ENCODE peak calls at places on chromosomes 11 and 22, in eight cellular contexts. K is neuronal stem cell; Z is effector memory CD4-positive, alpha-beta T cell; I is NB4; J is A549; D is Jurkat, Clone E6-1; F is BJ; W is bronchial epithelial cell. E is an unnamed sample.

GRCh38 chr22:25021976-25022711 is 69.6 kb downstream of the KIAA1671 start:
- DNase-seq in K (no peak), Z (no peak), I (no peak), J (no peak), D (no peak), F (no peak), W (no peak), E (no peak)

GRCh38 chr11:1263036-1263435 is 40.2 kb downstream of the MUC5B start:
- DNase-seq in K (no peak), Z (no peak), I (no peak), J (no peak), D (no peak), F (no peak), W (peak; percentile 4), E (no peak)

GRCh38 chr22:45450931-45451651 is 37.6 kb downstream of the RIBC2 start:
- DNase-seq in K (no peak), Z (no peak), I (no peak), J (no peak), D (no peak), F (peak; percentile 99), W (no peak), E (no peak)

GRCh38 chr22:30806391-30806861 is 111.8 kb downstream of the OSBP2 start:
- DNase-seq in K (no peak), Z (no peak), I (peak; percentile 74), J (no peak), D (no peak), F (no peak), W (peak; percentile 85), E (peak; percentile 79)

GRCh38 chr11:17257200-17257599 is 19.3 kb upstream of the NUCB2 start:
- DNase-seq in K (no peak), Z (no peak), I (no peak), J (no peak), D (no peak), F (no peak), W (peak; percentile 70), E (peak; percentile 34)

GRCh38 chr11:68398870-68399865 is 61.4 kb upstream of the PPP6R3 start:
- DNase-seq in K (no peak), Z (no peak), I (no peak), J (no peak), D (no peak), F (peak; percentile 6), W (no peak), E (no peak)

GRCh38 chr11:64999478-64999877 is 2.7 kb upstream of the BATF2 start:
- DNase-seq in K (no peak), Z (no peak), I (no peak), J (no peak), D (no peak), F (no peak), W (no peak), E (no peak)

GRCh38 chr11:116876656-116877055 is 39.2 kb upstream of the APOA1 start:
- DNase-seq in K (no peak), Z (no peak), I (no peak), J (no peak), D (no peak), F (no peak), W (no peak), E (no peak)

GRCh38 chr22:50548046-50548912 is 2.6 kb downstream of the KLHDC7B start:
- DNase-seq in K (no peak), Z (no peak), I (peak; percentile 80), J (no peak), D (no peak), F (no peak), W (no peak), E (no peak)

GRCh38 chr11:73249304-73249703 is 22.8 kb upstream of the P2RY6 start:
- DNase-seq in K (no peak), Z (no peak), I (no peak), J (no peak), D (no peak), F (no peak), W (peak; percentile 35), E (peak; percentile 67)

GRCh38 chr22:39135092-39135896 is 17.2 kb downstream of the CBX7 start:
- DNase-seq in K (no peak), Z (no peak), I (peak; percentile 64), J (peak; percentile 68), D (no peak), F (no peak), W (no peak), E (peak; percentile 42)

GRCh38 chr11:130145975-130146776 is 13.4 kb upstream of the ST14 start:
- DNase-seq in K (no peak), Z (peak; percentile 14), I (no peak), J (peak; percentile 52), D (no peak), F (no peak), W (peak; percentile 94), E (peak; percentile 97)

GRCh38 chr11:32382339-32383049 is 52.8 kb downstream of the WT1 start:
- DNase-seq in K (no peak), Z (no peak), I (peak; percentile 51), J (no peak), D (no peak), F (no peak), W (peak; percentile 6), E (no peak)

GRCh38 chr11:111358038-111359001 is 20.8 kb downstream of the POU2AF1 start:
- DNase-seq in K (no peak), Z (no peak), I (no peak), J (no peak), D (no peak), F (no peak), W (no peak), E (no peak)

GRCh38 chr11:112172362-112172994 is 2.8 kb upstream of the BCO2 start:
- DNase-seq in K (no peak), Z (no peak), I (no peak), J (no peak), D (no peak), F (peak; percentile 62), W (peak; percentile 57), E (peak; percentile 23)

GRCh38 chr11:61162092-61162935 is 1.1 kb upstream of the VPS37C start:
- DNase-seq in K (no peak), Z (no peak), I (peak; percentile 58), J (peak; percentile 20), D (no peak), F (no peak), W (peak; percentile 70), E (peak; percentile 80)

GRCh38 chr22:17213976-17214375 is 5.3 kb downstream of the ADA2 start:
- DNase-seq in K (no peak), Z (no peak), I (peak; percentile 46), J (no peak), D (no peak), F (no peak), W (no peak), E (no peak)

GRCh38 chr11:80899381-80899780 is 1458.6 kb upstream of the TENM4 start:
- DNase-seq in K (no peak), Z (no peak), I (peak; percentile 5), J (no peak), D (no peak), F (no peak), W (peak; percentile 92), E (peak; percentile 84)

GRCh38 chr22:50720301-50720845 is 17.6 kb upstream of the ACR start:
- DNase-seq in K (no peak), Z (no peak), I (no peak), J (no peak), D (no peak), F (no peak), W (no peak), E (peak; percentile 43)

DNA sequence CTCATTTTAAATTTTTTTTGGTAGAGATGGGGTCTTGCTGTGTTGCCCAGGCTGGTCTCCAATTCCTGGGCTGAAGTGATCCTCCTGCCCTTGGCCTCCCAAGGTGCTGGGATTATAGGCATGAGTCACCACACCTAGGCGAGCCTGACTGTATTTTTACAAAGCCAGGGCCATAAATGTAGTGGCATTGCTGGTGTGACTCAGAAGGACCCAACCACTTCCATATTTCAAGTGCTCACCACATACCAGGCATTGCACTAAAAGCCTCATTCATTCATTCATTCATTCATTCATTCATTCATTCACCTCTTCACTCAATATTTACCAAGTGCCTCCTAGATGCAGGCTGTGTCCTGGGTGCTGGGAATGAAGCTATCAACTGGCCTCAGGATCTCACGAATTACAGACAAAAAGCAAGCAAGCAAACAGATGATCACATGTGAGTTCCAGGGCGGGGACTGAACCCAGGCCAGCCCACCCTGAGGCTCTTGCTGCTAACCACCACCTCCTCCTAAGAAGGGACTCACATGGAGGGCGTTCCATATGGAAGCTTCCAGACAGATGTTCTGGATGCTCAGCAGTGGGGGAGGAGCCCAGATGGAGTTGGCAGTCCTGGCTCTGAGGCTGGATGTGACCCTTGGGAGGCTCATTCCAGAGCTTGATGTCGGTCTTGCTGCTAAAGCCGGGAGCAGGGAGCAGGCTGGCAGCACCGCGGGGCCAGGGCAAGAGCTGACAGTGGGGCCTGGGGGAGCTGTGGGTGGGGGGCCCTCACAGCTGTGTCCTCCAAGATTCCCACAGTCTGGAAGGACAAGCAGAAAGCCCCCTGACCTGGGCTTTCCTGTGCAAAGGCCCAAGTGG is 158.8 kb downstream of the CTTN start:
- DNase-seq in K (no peak), Z (no peak), I (peak; percentile 75), J (no peak), D (no peak), F (no peak), W (peak; percentile 53), E (peak; percentile 21)
- H3K4me3 ChIP-seq in K (no peak overlapping the region), Z (no peak overlapping the region), I (no peak overlapping the region), J (no peak overlapping the region), D (no peak overlapping the region), F (no peak overlapping the region), W (no peak overlapping the region), E (no peak overlapping the region)

DNA sequence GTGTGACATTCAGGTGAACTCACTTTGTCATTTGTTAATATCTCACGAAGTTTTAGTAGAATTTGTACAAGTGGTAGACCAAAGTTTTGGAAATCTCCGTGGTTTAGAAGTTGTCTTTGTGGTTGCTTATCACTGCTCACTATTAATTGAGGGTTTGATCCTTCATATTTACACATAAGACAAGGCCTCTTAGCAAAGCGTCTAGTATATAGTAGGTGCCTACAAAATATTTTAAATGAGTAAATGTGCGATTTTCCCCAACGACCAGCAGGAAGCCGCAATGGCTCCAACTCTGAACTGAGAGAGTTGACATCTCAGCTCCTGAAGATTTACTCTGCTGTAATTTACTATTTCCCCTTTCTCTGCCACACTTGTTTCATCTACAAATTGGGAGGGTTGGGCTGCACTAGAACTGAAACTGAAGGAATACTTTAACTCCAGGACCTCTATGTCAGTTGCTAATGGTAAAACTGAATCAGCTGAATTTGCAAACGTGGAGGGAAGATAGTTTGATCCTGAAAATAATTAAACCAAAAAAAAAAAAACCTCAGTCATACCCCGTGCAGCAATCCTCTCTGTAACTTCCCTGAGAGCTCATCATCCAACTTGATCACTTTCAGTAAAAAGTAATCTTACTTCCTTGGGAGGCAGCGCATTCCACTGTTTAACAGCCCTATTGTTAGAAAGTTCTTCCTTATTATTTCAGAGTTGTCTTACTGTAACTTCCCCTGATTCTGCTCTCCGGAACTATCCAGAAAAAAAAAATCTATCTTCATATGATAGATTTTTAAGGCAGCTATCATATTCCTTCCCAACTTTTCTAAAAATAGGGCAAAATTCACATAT is 1.3 kb upstream of the SBF2 start:
- DNase-seq in K (no peak), Z (no peak), I (peak; percentile 55), J (no peak), D (no peak), F (no peak), W (no peak), E (no peak)
- H3K4me3 ChIP-seq in K (no peak overlapping the region), Z (peak overlapping the region; percentile 80), I (peak overlapping the region; percentile 67), J (peak overlapping the region; percentile 75), D (no peak overlapping the region), F (peak overlapping the region; percentile 61), W (peak overlapping the region; percentile 82), E (peak overlapping the region; percentile 76)

GRCh38 chr22:42701694-42702093 is 19.0 kb downstream of the A4GALT start:
- DNase-seq in K (no peak), Z (no peak), I (no peak), J (no peak), D (no peak), F (no peak), W (no peak), E (no peak)
- H3K4me3 ChIP-seq in K (no peak overlapping the region), Z (no peak overlapping the region), I (no peak overlapping the region), J (no peak overlapping the region), D (no peak overlapping the region), F (no peak overlapping the region), W (no peak overlapping the region), E (no peak overlapping the region)

GRCh38 chr11:122668562-122669090 is 13.1 kb downstream of the UBASH3B start:
- DNase-seq in K (no peak), Z (no peak), I (peak; percentile 52), J (peak; percentile 35), D (peak; percentile 91), F (no peak), W (peak; percentile 79), E (peak; percentile 65)
- H3K4me3 ChIP-seq in K (no peak overlapping the region), Z (no peak overlapping the region), I (no peak overlapping the region), J (no peak overlapping the region), D (no peak overlapping the region), F (no peak overlapping the region), W (no peak overlapping the region), E (no peak overlapping the region)

E was measured in epithelial cell of esophagus.